ENCODE peak calls at places on chromosomes 1 and 21, in five cellular contexts. N is left ventricle myocardium inferior, B is HFF-Myc, Y is coronary artery, C is fibroblast of pulmonary artery. L is an unnamed sample.

GRCh38 chr1:214540324-214540723 is 11.1 kb downstream of the PTPN14 start:
- DNase-seq in N (no peak), B (no peak), Y (no peak), C (no peak), L (no peak)

GRCh38 chr1:171788696-171789095 is 7.2 kb downstream of the METTL13 start:
- DNase-seq in N (no peak), B (peak), Y (no peak), C (peak), L (no peak)

GRCh38 chr1:38500352-38500751 is 359.2 kb downstream of the RRAGC start:
- DNase-seq in N (no peak), B (no peak), Y (no peak), C (peak), L (no peak)

GRCh38 chr21:42388740-42389448 is 7.0 kb downstream of the TMPRSS3 start:
- DNase-seq in N (no peak), B (no peak), Y (no peak), C (no peak), L (no peak)

GRCh38 chr1:84344286-84344685 is 42.8 kb downstream of the SAMD13 start:
- DNase-seq in N (no peak), B (no peak), Y (no peak), C (no peak), L (no peak)

GRCh38 chr1:98251497-98251896 is 330.7 kb upstream of the DPYD start:
- DNase-seq in N (no peak), B (no peak), Y (no peak), C (no peak), L (no peak)

GRCh38 chr1:26768755-26769154 is 19.0 kb upstream of the PIGV start:
- DNase-seq in N (no peak), B (no peak), Y (no peak), C (peak), L (no peak)

GRCh38 chr1:22747021-22747734 is 36.5 kb downstream of the EPHB2 start:
- DNase-seq in N (no peak), B (no peak), Y (no peak), C (peak), L (no peak)

GRCh38 chr1:13528320-13528719 is 14.5 kb upstream of the LRRC38 start:
- DNase-seq in N (no peak), B (no peak), Y (no peak), C (no peak), L (no peak)

GRCh38 chr1:57489342-57490036 is 65.6 kb upstream of the DAB1 start:
- DNase-seq in N (no peak), B (peak), Y (no peak), C (peak), L (no peak)

GRCh38 chr21:44869860-44870747 is 3.4 kb downstream of the PTTG1IP start:
- DNase-seq in N (no peak), B (peak), Y (peak), C (peak), L (no peak)

GRCh38 chr1:9611716-9612115 is 23.0 kb downstream of the TMEM201 start:
- DNase-seq in N (no peak), B (no peak), Y (no peak), C (no peak), L (no peak)

GRCh38 chr1:37537378-37537777 is 16.7 kb downstream of the SNIP1 start:
- DNase-seq in N (no peak), B (peak), Y (no peak), C (peak), L (no peak)

GRCh38 chr1:110390692-110391232 is at the start of gene SLC16A4:
- DNase-seq in N (no peak), B (peak), Y (no peak), C (peak), L (peak)

DNA sequence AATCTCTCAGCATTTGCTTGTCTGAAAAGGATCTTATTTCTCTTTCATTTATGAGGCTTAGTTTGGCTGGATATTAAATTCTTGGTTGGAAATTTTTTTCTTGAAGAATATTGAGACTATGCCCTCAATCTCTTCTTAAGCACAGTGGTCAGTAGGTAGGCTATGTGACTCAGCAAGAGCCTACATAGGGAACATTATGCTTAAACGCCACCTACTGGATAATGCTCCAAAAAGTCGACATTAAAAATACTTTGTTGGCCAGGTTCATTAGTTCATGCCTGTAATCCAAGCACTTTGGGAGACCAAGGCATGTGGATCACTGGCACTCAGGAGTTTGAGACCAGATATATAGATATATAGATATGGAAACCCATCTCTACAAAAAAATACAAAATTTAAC is 678.0 kb upstream of the USP24 start:
- DNase-seq in N (no peak), B (peak), Y (no peak), C (peak), L (no peak)
- TF ChIP-seq CTCF in N (peak), B (peak), Y (no peak), C (peak), L (peak)

GRCh38 chr1:109065137-109065536 is 10.7 kb downstream of the TAF13 start:
- DNase-seq in N (no peak), B (no peak), Y (no peak), C (no peak), L (no peak)
- TF ChIP-seq CTCF in N (no peak), B (no peak), Y (no peak), C (no peak), L (no peak)

DNA sequence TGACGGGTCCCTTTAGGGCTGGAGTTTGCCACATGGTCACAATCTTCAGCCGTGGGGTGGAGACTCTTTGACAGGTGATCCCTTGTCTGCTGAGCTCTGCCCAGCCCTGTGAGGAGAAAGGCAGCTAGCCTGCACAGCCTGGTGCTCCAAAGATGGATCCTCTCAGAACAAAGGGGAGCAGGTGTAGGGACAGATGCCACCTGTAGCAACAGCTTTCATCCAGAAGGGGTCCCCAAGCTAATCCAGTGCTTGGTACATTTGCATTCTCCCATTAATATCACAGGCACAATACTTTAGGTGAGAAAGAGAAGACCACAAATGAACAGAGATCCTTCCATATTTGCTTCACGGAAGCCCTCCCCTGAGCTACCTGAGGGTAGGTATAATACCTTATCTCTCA is 93.2 kb downstream of the CCDC185 start:
- DNase-seq in N (no peak), B (no peak), Y (no peak), C (no peak), L (no peak)
- TF ChIP-seq CTCF in N (no peak), B (no peak), Y (no peak), C (no peak), L (no peak)

DNA sequence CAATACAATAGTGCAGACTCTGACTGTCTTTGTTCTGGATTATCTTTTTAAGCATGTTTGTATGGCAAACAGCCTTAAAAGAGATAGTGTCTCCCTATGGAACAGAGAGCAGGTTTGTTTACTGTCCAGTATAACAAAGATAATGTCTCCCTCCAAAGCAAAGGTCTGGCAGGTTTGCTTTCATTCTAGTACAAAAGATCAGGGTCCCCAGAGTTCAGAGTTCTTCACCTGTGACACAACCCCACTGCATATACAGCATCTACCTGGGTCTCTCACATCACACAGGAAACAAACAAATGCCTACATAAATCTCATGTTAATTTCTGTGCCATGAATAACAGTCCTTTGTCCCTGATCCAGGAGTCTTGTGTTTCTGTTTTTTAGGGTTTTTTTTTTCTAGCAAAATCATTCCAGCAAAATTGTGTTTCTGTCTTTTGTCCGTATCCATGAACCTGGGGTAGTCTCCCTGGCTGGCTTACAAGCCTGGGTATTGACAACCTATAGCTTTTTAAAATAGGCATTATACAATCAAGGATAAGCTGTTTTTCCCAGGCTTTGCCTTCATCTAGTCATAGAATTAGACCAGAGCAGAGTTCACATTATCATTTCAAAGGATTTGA is 89.4 kb upstream of the PTBP2 start:
- DNase-seq in N (no peak), B (no peak), Y (no peak), C (no peak), L (no peak)
- TF ChIP-seq CTCF in N (no peak), B (no peak), Y (no peak), C (no peak), L (no peak)

GRCh38 chr1:195799016-195799415 is 809.2 kb downstream of the KCNT2 start:
- DNase-seq in N (no peak), B (no peak), Y (no peak), C (no peak), L (no peak)

GRCh38 chr1:195806060-195806459 is 802.2 kb downstream of the KCNT2 start:
- DNase-seq in N (no peak), B (no peak), Y (no peak), C (no peak), L (no peak)

DNA sequence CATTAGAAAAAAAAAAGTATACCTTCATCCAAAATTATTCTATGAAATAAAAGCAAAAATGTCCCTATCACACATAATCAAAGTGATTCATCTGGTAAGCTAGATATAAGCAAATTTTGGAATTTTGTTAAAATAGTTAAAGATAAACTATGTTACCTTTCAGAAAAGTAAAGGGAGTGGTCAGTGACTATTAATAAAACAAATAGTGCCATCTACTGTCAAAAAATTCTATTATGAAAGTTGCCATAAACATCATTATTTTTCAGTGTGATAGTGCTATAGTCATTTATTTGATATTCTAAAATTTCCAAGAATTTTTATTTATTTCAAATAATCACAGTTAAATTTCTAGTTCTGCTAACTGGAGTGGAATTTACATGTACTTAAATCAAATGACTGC is 803.7 kb downstream of the KCNT2 start:
- DNase-seq in N (no peak), B (no peak), Y (no peak), C (no peak), L (no peak)
- TF ChIP-seq CTCF in N (no peak), B (no peak), Y (no peak), C (no peak), L (no peak)

DNA sequence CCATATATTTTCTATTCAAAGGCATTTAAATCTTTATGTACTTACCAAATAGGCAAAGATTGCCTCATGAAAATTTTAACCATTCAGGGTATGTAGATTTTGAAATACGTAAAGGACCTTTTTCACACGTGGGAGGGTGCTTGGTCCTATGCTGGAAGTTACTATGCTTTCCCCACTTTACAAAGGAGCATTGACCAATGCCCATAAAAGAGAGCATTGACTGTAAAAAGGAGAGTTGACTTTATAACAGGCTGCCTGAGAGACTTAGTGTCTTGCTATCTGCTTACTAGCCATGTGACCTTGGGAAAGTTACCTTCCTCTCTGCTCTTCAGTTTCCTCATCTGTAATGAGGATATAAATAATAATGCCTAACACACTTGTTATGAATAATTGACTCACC is 346.5 kb downstream of the USH2A start:
- DNase-seq in N (no peak), B (no peak), Y (no peak), C (no peak), L (no peak)
- TF ChIP-seq CTCF in N (no peak), B (no peak), Y (no peak), C (no peak), L (no peak)

L was measured in nephron progenitor cell.